ENCODE peak calls at places on chromosomes 2 and 18, in four cellular contexts. One of them, this sample, is unnamed.

GRCh38 chr18:79334496-79335233 is 61.1 kb upstream of the NFATC1 start:
- DNase-seq in coronary artery: no peak
- DNase-seq in GM13977: no peak
- DNase-seq in left ventricle myocardium inferior: no peak
- DNase-seq in this sample: peak; percentile 17

GRCh38 chr18:26510337-26510736 is 38.0 kb downstream of the KCTD1 start:
- DNase-seq in coronary artery: no peak
- DNase-seq in GM13977: no peak
- DNase-seq in left ventricle myocardium inferior: no peak
- DNase-seq in this sample: no peak

GRCh38 chr2:49687873-49688272 is 533.6 kb upstream of the FSHR start:
- DNase-seq in coronary artery: no peak
- DNase-seq in GM13977: no peak
- DNase-seq in left ventricle myocardium inferior: no peak
- DNase-seq in this sample: no peak

GRCh38 chr2:98749053-98749450 is 18.1 kb upstream of the MGAT4A start:
- DNase-seq in coronary artery: no peak
- DNase-seq in GM13977: no peak
- DNase-seq in left ventricle myocardium inferior: no peak
- DNase-seq in this sample: no peak

GRCh38 chr2:46315103-46315890 is 18.1 kb downstream of the EPAS1 start:
- DNase-seq in coronary artery: peak; percentile 97
- DNase-seq in GM13977: no peak
- DNase-seq in left ventricle myocardium inferior: peak; percentile 89
- DNase-seq in this sample: no peak

GRCh38 chr18:12048010-12048826 is 45.4 kb upstream of the ANKRD62 start:
- DNase-seq in coronary artery: no peak
- DNase-seq in GM13977: no peak
- DNase-seq in left ventricle myocardium inferior: no peak
- DNase-seq in this sample: no peak

GRCh38 chr2:158034198-158034831 is 67.4 kb upstream of the UPP2 start:
- DNase-seq in coronary artery: no peak
- DNase-seq in GM13977: peak; percentile 29
- DNase-seq in left ventricle myocardium inferior: no peak
- DNase-seq in this sample: peak; percentile 26

GRCh38 chr2:72579595-72580180 is 246.1 kb downstream of the EXOC6B start:
- DNase-seq in coronary artery: no peak
- DNase-seq in GM13977: peak; percentile 12
- DNase-seq in left ventricle myocardium inferior: no peak
- DNase-seq in this sample: peak; percentile 29

GRCh38 chr2:162106746-162107145 is 32.7 kb upstream of the DPP4 start:
- DNase-seq in coronary artery: no peak
- DNase-seq in GM13977: no peak
- DNase-seq in left ventricle myocardium inferior: no peak
- DNase-seq in this sample: no peak

GRCh38 chr2:95374029-95374428 is 28.5 kb upstream of the FAHD2A start:
- DNase-seq in coronary artery: peak; percentile 50
- DNase-seq in GM13977: no peak
- DNase-seq in left ventricle myocardium inferior: peak; percentile 10
- DNase-seq in this sample: no peak

GRCh38 chr2:9462313-9462712 is 12.0 kb upstream of the IAH1 start:
- DNase-seq in coronary artery: no peak
- DNase-seq in GM13977: no peak
- DNase-seq in left ventricle myocardium inferior: no peak
- DNase-seq in this sample: no peak

GRCh38 chr18:79642626-79643025 is 37.0 kb upstream of the CTDP1 start:
- DNase-seq in coronary artery: no peak
- DNase-seq in GM13977: no peak
- DNase-seq in left ventricle myocardium inferior: no peak
- DNase-seq in this sample: no peak

This sample was measured in GM13976.